ENCODE peak calls at places on chromosomes 7 and 10, in five cellular contexts. M is Peyer's patch, N is stomach, J is breast epithelium, K is transverse colon. H is an unnamed sample. For H3K4me1, the result is how much of the 10 kb centered on the place peaks cover.

GRCh38 chr10:7412482-7413251 is 1.8 kb upstream of the SFMBT2 start:
- DNase-seq in J (no peak), N (no peak), K (peak), M (peak), H (no peak)

GRCh38 chr10:35409094-35409582 is 72.8 kb downstream of the CCNY start:
- DNase-seq in J (no peak), M (no peak), N (no peak), K (no peak), H (no peak)

GRCh38 chr10:127813290-127813689 is 76.3 kb downstream of the FOXI2 start:
- DNase-seq in M (no peak), N (no peak), K (no peak), J (no peak), H (no peak)

GRCh38 chr10:78028438-78029293 is 649 bp downstream of the POLR3A start:
- DNase-seq in J (peak), N (no peak), M (peak), K (peak), H (no peak)

GRCh38 chr10:58643029-58643428 is 130.4 kb downstream of the BICC1 start:
- DNase-seq in M (no peak), K (no peak), J (no peak), N (no peak), H (no peak)

GRCh38 chr10:100645111-100645510 is 100.3 kb upstream of the PAX2 start:
- DNase-seq in N (no peak), M (no peak), J (no peak), K (no peak), H (no peak)

GRCh38 chr10:101311440-101312067 is 42.4 kb upstream of the BTRC start:
- DNase-seq in N (no peak), J (no peak), M (no peak), K (no peak), H (no peak)

GRCh38 chr10:89217057-89217990 is 10.2 kb upstream of the CH25H start:
- DNase-seq in N (peak), J (no peak), M (no peak), K (peak), H (peak)

GRCh38 chr7:28481131-28481926 is 69.0 kb downstream of the CREB5 start:
- DNase-seq in J (no peak), N (no peak), K (no peak), M (no peak), H (no peak)

GRCh38 chr7:122914812-122915211 is 28.6 kb upstream of the CADPS2 start:
- DNase-seq in J (no peak), N (no peak), K (no peak), M (no peak), H (no peak)
- H3K4me1 ChIP-seq in J (under half), N (under half), K (under half), M (under half), H (under half)

GRCh38 chr10:97713828-97714400 is 384 bp downstream of the MARVELD1 start:
- DNase-seq in N (peak), M (peak), K (peak), J (peak), H (peak)
- TF ChIP-seq POLR2A in N (no peak), M (peak), K (no peak), J (no peak), H (no peak)

DNA sequence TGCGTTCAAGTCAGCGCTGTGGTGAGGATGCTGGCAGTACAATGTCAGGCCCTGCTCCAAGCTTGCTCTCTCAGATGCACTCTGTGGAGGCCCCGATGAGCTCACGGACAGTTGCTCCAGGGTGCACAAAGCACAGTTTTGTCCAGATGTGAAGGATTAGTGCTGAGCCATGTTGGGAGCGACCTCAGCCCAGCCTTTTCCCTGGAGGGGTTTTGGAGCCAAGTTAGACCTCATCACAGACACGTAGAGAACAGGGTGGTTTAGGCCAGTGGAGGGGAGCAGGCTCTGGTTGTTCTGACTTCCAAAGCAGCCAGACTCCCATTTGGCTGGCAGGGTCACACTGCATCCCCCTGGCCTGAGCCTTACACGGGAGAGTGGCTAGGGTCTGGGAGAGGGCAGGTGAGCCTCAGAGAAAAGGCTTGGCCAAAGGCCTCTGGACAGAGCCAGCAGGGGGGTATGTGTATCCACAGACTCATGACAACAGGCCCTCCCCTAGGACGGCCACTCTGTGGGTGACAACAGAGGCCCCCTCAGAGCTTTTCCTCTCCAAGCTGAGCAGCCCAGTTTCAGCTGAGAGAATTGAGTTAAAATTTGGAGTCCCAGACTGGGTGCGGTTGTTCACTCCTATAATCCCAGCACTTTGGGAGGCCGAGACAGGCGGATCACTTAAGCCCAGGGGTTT is 4.6 kb downstream of the PLAC9 start:
- DNase-seq in M (no peak), J (no peak), K (no peak), N (no peak), H (peak)
- H3K4me1 ChIP-seq in M (under half), J (under half), K (under half), N (under half), H (under half)

GRCh38 chr7:76062254-76062653 is 14.3 kb downstream of the MDH2 start:
- DNase-seq in J (no peak), K (no peak), N (no peak), M (no peak), H (no peak)
- TF ChIP-seq POLR2A in J (no peak), K (no peak), N (no peak), M (no peak), H (no peak)